ENCODE peak calls at places on chromosomes 11 and 22, in ten cellular contexts. P is HCT116, D is spleen, I is keratinocyte, R is tibial nerve, S is A549, B is GM23338, K is brain microvascular endothelial cell, L is tibial artery, Q is heart right ventricle. U is an unnamed sample.

GRCh38 chr22:39906207-39906606 is 5.3 kb downstream of the GRAP2 start:
- DNase-seq in K (no peak), I (no peak), D (no peak), Q (no peak), S (no peak), B (peak), R (no peak), L (no peak), P (no peak), U (no peak)

GRCh38 chr22:39408173-39408572 is 8.6 kb downstream of the TAB1 start:
- DNase-seq in B (no peak), L (no peak), S (no peak), R (peak), I (no peak), D (no peak), P (no peak), Q (no peak), K (no peak), U (no peak)

GRCh38 chr11:67136156-67136555 is 17.1 kb downstream of the KDM2A start:
- DNase-seq in D (no peak), B (no peak), I (no peak), P (no peak), R (no peak), Q (no peak), L (no peak), K (no peak), S (no peak), U (no peak)

GRCh38 chr11:31801298-31801702 is 9.8 kb downstream of the PAX6 start:
- DNase-seq in D (no peak), I (no peak), K (no peak), R (no peak), P (no peak), B (peak), L (no peak), Q (no peak), S (no peak), U (no peak)

GRCh38 chr11:1899100-1899499 is 7.4 kb upstream of the PRR33 start:
- DNase-seq in I (no peak), L (no peak), B (no peak), R (no peak), S (no peak), P (no peak), Q (no peak), K (no peak), D (no peak), U (no peak)

GRCh38 chr22:28810839-28811491 is 10.6 kb upstream of the XBP1 start:
- DNase-seq in P (no peak), Q (peak), K (no peak), S (no peak), R (no peak), B (no peak), D (peak), L (no peak), I (no peak), U (no peak)

GRCh38 chr11:120098503-120099054 is 39.3 kb downstream of the TRIM29 start:
- DNase-seq in R (no peak), L (no peak), I (no peak), D (peak), P (no peak), Q (no peak), S (no peak), K (no peak), B (no peak), U (no peak)

GRCh38 chr11:105824494-105825013 is 197.5 kb downstream of the MSANTD4 start:
- DNase-seq in R (no peak), Q (no peak), L (no peak), D (no peak), S (no peak), P (no peak), B (no peak), I (no peak), K (no peak), U (no peak)

GRCh38 chr11:131042041-131042390 is 125.7 kb upstream of the SNX19 start:
- DNase-seq in S (no peak), Q (no peak), B (no peak), P (no peak), L (no peak), I (no peak), R (no peak), D (no peak), K (no peak), U (no peak)

GRCh38 chr11:121838571-121838970 is 277.4 kb downstream of the BLID start:
- DNase-seq in R (no peak), S (no peak), P (no peak), L (no peak), I (no peak), B (no peak), D (no peak), Q (no peak), K (no peak), U (no peak)

GRCh38 chr11:19723572-19724342 is 11.1 kb downstream of the NAV2 start:
- DNase-seq in S (no peak), D (no peak), K (peak), L (peak), I (no peak), R (no peak), P (peak), B (no peak), Q (no peak), U (no peak)

GRCh38 chr22:24516301-24516737 is 21.2 kb downstream of the UPB1 start:
- DNase-seq in B (peak), I (no peak), L (peak), K (peak), D (no peak), S (peak), P (no peak), R (peak), Q (no peak), U (peak)
- TF ChIP-seq CTCF in B (no peak), I (no peak), L (no peak), K (peak), D (no peak), S (no peak), P (no peak), R (no peak), Q (no peak), U (peak)

GRCh38 chr22:24954856-24955255 is 2.3 kb downstream of the KIAA1671 start:
- DNase-seq in R (no peak), S (no peak), K (no peak), B (no peak), L (no peak), D (no peak), I (no peak), Q (no peak), P (no peak), U (no peak)

GRCh38 chr22:24953294-24954113 is 988 bp downstream of the KIAA1671 start:
- DNase-seq in L (no peak), S (no peak), D (no peak), K (no peak), I (no peak), R (no peak), P (no peak), B (peak), Q (peak), U (no peak)

GRCh38 chr22:24951942-24952836 is at the start of gene KIAA1671:
- DNase-seq in R (peak), P (peak), Q (peak), S (peak), D (peak), I (no peak), K (peak), B (peak), L (peak), U (no peak)

GRCh38 chr22:24952837-24953293 is 349 bp downstream of the KIAA1671 start:
- DNase-seq in P (peak), L (peak), S (peak), Q (peak), I (no peak), D (peak), K (peak), B (peak), R (peak), U (no peak)

GRCh38 chr22:24954114-24954463 is 1.6 kb downstream of the KIAA1671 start:
- DNase-seq in L (no peak), K (no peak), D (no peak), R (no peak), S (no peak), Q (no peak), B (peak), P (no peak), I (no peak), U (no peak)
- H3K4me3 ChIP-seq in L (no peak), K (no peak), D (no peak), R (peak), S (peak), Q (peak), B (peak), P (peak), I (peak), U (peak)

GRCh38 chr11:9121397-9121796 is 30.0 kb upstream of the SCUBE2 start:
- DNase-seq in R (no peak), Q (no peak), D (no peak), I (no peak), K (no peak), B (no peak), S (no peak), L (no peak), P (no peak), U (no peak)

GRCh38 chr11:9123595-9124304 is 32.4 kb upstream of the SCUBE2 start:
- DNase-seq in D (no peak), Q (no peak), L (no peak), R (no peak), B (no peak), P (no peak), K (no peak), S (no peak), I (no peak), U (no peak)

GRCh38 chr11:9118277-9118676 is 26.9 kb upstream of the SCUBE2 start:
- DNase-seq in I (no peak), P (no peak), B (no peak), D (no peak), R (no peak), S (no peak), K (no peak), Q (no peak), L (no peak), U (no peak)

GRCh38 chr11:9125185-9125886 is 33.9 kb upstream of the SCUBE2 start:
- DNase-seq in K (no peak), Q (no peak), D (no peak), L (no peak), S (no peak), I (no peak), R (no peak), B (no peak), P (no peak), U (no peak)

GRCh38 chr11:9120659-9121350 is 29.4 kb upstream of the SCUBE2 start:
- DNase-seq in B (peak), L (no peak), S (peak), Q (no peak), K (no peak), R (no peak), P (peak), I (no peak), D (no peak), U (no peak)
- TF ChIP-seq CTCF in B (peak), L (no peak), S (peak), Q (no peak), K (peak), R (no peak), P (peak), I (peak), D (no peak), U (peak)

GRCh38 chr11:108170191-108170590 is 48.8 kb downstream of the ACAT1 start:
- DNase-seq in P (no peak), L (no peak), D (no peak), K (no peak), Q (no peak), B (no peak), R (no peak), S (no peak), I (no peak), U (no peak)
- H3K4me3 ChIP-seq in P (no peak), L (no peak), D (no peak), K (no peak), Q (peak), B (no peak), R (no peak), S (no peak), I (no peak), U (no peak)

DNA sequence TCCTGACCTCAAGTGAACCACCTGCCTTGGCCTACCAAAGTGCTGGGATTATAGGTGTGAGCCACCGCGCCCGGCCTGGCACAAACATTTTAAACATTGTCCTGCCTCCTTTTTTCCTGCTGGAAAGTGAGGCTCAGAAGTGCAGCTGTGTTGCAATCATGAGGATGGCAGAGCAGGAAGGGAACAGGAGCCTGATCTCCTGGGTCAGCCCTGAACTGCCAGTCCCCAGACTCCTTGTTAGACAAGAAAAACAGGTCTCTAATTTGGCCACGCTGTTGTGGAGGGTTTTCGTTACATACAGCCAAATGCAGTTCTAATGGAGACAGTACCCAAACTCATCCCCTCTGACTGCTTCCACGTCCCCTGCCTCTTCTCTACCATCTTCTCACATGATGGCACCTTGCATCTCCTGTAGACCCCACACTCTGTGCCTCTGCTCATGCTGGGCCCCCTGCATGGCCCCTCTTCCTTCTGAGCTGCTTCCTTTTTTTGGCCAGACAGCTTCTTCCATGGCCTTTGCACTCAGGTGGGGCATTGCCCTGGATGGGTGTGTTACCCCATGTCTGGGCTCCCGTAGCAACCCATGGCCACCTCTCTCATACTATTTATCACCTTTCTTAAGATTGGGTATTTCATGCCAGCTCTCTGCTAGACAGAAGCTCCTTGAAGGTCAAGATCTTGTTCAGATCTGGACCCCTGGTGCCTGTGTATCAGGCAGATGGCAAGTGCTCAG is 227.1 kb downstream of the CEP164 start:
- DNase-seq in P (no peak), K (no peak), Q (no peak), B (no peak), D (peak), S (no peak), R (no peak), I (no peak), L (no peak), U (no peak)
- TF ChIP-seq CTCF in P (no peak), K (no peak), Q (no peak), B (no peak), D (no peak), S (no peak), R (no peak), I (no peak), L (no peak), U (no peak)

GRCh38 chr22:36012332-36012731 is 16.3 kb downstream of the RBFOX2 start:
- DNase-seq in Q (no peak), D (no peak), K (no peak), I (no peak), S (no peak), B (no peak), R (no peak), P (no peak), L (no peak), U (no peak)
- H3K4me3 ChIP-seq in Q (no peak), D (no peak), K (no peak), I (no peak), S (no peak), B (no peak), R (no peak), P (no peak), L (no peak), U (no peak)

GRCh38 chr11:99171330-99171729 is 150.6 kb downstream of the CNTN5 start:
- DNase-seq in P (no peak), L (no peak), Q (no peak), K (no peak), S (no peak), D (no peak), I (no peak), R (no peak), B (no peak), U (no peak)
- TF ChIP-seq CTCF in P (no peak), L (no peak), Q (no peak), K (no peak), S (no peak), D (no peak), I (no peak), R (no peak), B (no peak), U (no peak)

DNA sequence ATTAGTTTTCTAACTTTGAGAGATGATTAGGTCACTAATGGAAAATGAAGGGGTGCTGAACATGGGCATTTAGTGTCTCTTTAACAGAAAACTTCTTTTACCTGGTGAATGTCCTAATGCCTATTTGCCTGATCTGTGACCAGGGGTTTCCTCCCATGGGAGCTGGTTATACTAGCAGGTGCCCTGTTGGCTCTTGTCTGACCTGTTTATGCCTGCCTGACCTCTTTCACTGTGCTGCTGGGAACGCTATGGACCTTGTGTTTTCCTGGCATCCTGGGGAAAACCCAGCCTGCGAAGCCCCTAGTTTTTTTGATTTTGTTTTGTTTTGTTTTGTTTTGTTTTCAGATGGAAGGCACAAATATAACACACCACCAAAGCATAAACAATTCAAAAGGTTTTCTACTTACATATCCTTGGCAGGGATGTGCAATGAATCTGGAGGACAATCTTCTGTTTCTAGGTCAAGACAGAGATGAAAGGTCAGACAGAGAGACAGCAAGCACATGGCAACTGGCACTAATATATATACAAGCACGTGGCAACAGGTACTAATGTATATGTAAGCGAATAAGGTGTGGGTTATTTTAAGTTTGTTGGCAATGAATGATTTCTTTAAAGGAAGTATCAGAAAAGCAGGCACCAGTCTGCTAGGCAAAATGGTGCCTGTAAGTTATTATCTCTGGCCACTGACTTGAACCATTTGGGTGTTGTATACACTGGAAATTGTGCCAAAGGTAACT is 390.2 kb downstream of the LUZP2 start:
- DNase-seq in Q (no peak), K (no peak), P (no peak), S (no peak), B (no peak), L (no peak), R (no peak), I (no peak), D (no peak), U (no peak)
- H3K4me3 ChIP-seq in Q (no peak), K (no peak), P (no peak), S (no peak), B (no peak), L (no peak), R (no peak), I (no peak), D (no peak), U (no peak)

U was measured in retinal pigment epithelial cell.